ENCODE peak calls at places on chromosomes 7 and 10, in ten cellular contexts. I is stimulated activated CD4-positive, alpha-beta T cell treated with anti-CD3 and anti-CD28 coated beads, Interleukin-2, amount 100 ng/mL, for 4 hours; L is stimulated activated CD8-positive, alpha-beta memory T cell treated with anti-CD3 and anti-CD28 coated beads, Interleukin-4, amount 100 ng/mL, for 4 hours; O is NCI-H1436; Q is non-pigmented ciliary epithelial cell; B is IMR-90; X is T follicular helper cell; V is lung; F is NCI-H524; A is GM10248. P is an unnamed sample.

GRCh38 chr7:954330-955238 is at the start of gene ADAP1:
- DNase-seq in I (peak), L (no peak), O (no peak), Q (no peak), B (peak), X (peak), V (no peak), F (peak), A (peak), P (no peak)

GRCh38 chr7:28626629-28627262 is 214.4 kb downstream of the CREB5 start:
- DNase-seq in I (peak), L (no peak), O (peak), Q (no peak), B (peak), X (no peak), V (no peak), F (peak), A (peak), P (no peak)

GRCh38 chr7:10973942-10974716 is 457 bp downstream of the PHF14 start:
- DNase-seq in I (peak), L (no peak), O (peak), Q (no peak), B (peak), X (no peak), V (no peak), F (peak), A (peak), P (no peak)

GRCh38 chr7:36311539-36311938 is 78.1 kb upstream of the ANLN start:
- DNase-seq in I (no peak), L (no peak), O (no peak), Q (no peak), B (no peak), X (no peak), V (no peak), F (no peak), A (no peak), P (no peak)

GRCh38 chr10:127919418-127920191 is 12.7 kb downstream of the PTPRE start:
- DNase-seq in I (no peak), L (no peak), O (no peak), Q (no peak), B (peak), X (no peak), V (no peak), F (no peak), A (no peak), P (no peak)

GRCh38 chr7:106916689-106917088 is 51.6 kb downstream of the PIK3CG start:
- DNase-seq in I (no peak), L (no peak), O (no peak), Q (no peak), B (peak), X (no peak), V (no peak), F (no peak), A (no peak), P (no peak)

GRCh38 chr7:30437823-30438574 is 40.6 kb downstream of the NOD1 start:
- DNase-seq in I (no peak), L (no peak), O (no peak), Q (no peak), B (no peak), X (no peak), V (no peak), F (no peak), A (no peak), P (no peak)

GRCh38 chr10:52004342-52004949 is 305.1 kb upstream of the CSTF2T start:
- DNase-seq in I (no peak), L (no peak), O (no peak), Q (peak), B (peak), X (no peak), V (no peak), F (peak), A (peak), P (no peak)

GRCh38 chr7:155282671-155283070 is 15.0 kb upstream of the INSIG1 start:
- DNase-seq in I (no peak), L (no peak), O (no peak), Q (no peak), B (no peak), X (no peak), V (no peak), F (no peak), A (no peak), P (no peak)

GRCh38 chr10:77641788-77642397 is 4.3 kb upstream of the KCNMA1 start:
- DNase-seq in I (peak), L (no peak), O (peak), Q (peak), B (peak), X (peak), V (peak), F (peak), A (peak), P (peak)

GRCh38 chr7:132580277-132580676 is 4.0 kb upstream of the PLXNA4 start:
- DNase-seq in I (no peak), L (no peak), O (no peak), Q (no peak), B (no peak), X (no peak), V (no peak), F (peak), A (no peak), P (no peak)

GRCh38 chr7:26657139-26657753 is 207.1 kb downstream of the SKAP2 start:
- DNase-seq in I (no peak), L (no peak), O (no peak), Q (no peak), B (no peak), X (no peak), V (no peak), F (peak), A (no peak), P (no peak)

GRCh38 chr10:119445311-119445934 is 97.1 kb downstream of the RGS10 start:
- DNase-seq in I (peak), L (peak), O (peak), Q (peak), B (peak), X (peak), V (peak), F (peak), A (peak), P (peak)

GRCh38 chr10:9766762-9767161 is 1250.9 kb upstream of the CELF2 start:
- DNase-seq in I (no peak), L (no peak), O (no peak), Q (no peak), B (no peak), X (no peak), V (no peak), F (no peak), A (no peak), P (no peak)

GRCh38 chr10:74928742-74929191 is 102.4 kb downstream of the KAT6B start:
- DNase-seq in I (no peak), L (no peak), O (no peak), Q (no peak), B (peak), X (no peak), V (no peak), F (no peak), A (no peak), P (no peak)

GRCh38 chr10:20714979-20715378 is 182.1 kb downstream of the NEBL start:
- DNase-seq in I (no peak), L (no peak), O (no peak), Q (no peak), B (no peak), X (no peak), V (no peak), F (no peak), A (no peak), P (no peak)

GRCh38 chr7:39735903-39736302 is 112.5 kb downstream of the RALA start:
- DNase-seq in I (no peak), L (no peak), O (no peak), Q (no peak), B (peak), X (no peak), V (no peak), F (no peak), A (no peak), P (no peak)

GRCh38 chr10:130232361-130233360 is 96.5 kb downstream of the GLRX3 start:
- DNase-seq in I (no peak), L (no peak), O (no peak), Q (no peak), B (no peak), X (no peak), V (no peak), F (no peak), A (no peak), P (no peak)

GRCh38 chr10:43218206-43218950 is 48.5 kb downstream of the RASGEF1A start:
- DNase-seq in I (no peak), L (no peak), O (no peak), Q (no peak), B (no peak), X (no peak), V (no peak), F (no peak), A (no peak), P (no peak)

GRCh38 chr7:67371429-67372305 is 375.0 kb downstream of the TYW1 start:
- DNase-seq in I (peak), L (no peak), O (peak), Q (peak), B (peak), X (peak), V (peak), F (peak), A (peak), P (peak)

GRCh38 chr10:109261231-109261630 is 662.1 kb downstream of the XPNPEP1 start:
- DNase-seq in I (no peak), L (no peak), O (no peak), Q (no peak), B (no peak), X (no peak), V (no peak), F (no peak), A (no peak), P (no peak)

GRCh38 chr7:25303380-25304321 is 75.4 kb upstream of the NPVF start:
- DNase-seq in I (no peak), L (no peak), O (no peak), Q (no peak), B (no peak), X (no peak), V (no peak), F (no peak), A (no peak), P (no peak)

GRCh38 chr7:152076324-152076821 is 50.9 kb downstream of the GALNT11 start:
- DNase-seq in I (no peak), L (no peak), O (no peak), Q (no peak), B (no peak), X (no peak), V (no peak), F (peak), A (peak), P (no peak)

GRCh38 chr7:142407939-142408573 is 150.2 kb upstream of the PRSS58 start:
- DNase-seq in I (no peak), L (no peak), O (no peak), Q (no peak), B (no peak), X (no peak), V (no peak), F (no peak), A (no peak), P (no peak)

GRCh38 chr10:97494151-97494550 is 4.1 kb downstream of the MMS19 start:
- DNase-seq in I (no peak), L (no peak), O (no peak), Q (no peak), B (no peak), X (no peak), V (no peak), F (no peak), A (no peak), P (no peak)

GRCh38 chr7:131762753-131763152 is 206.3 kb upstream of the PODXL start:
- DNase-seq in I (no peak), L (no peak), O (no peak), Q (no peak), B (no peak), X (no peak), V (no peak), F (no peak), A (no peak), P (no peak)

GRCh38 chr7:150958603-150959002 is 19.5 kb downstream of the KCNH2 start:
- DNase-seq in I (no peak), L (no peak), O (no peak), Q (no peak), B (no peak), X (no peak), V (no peak), F (no peak), A (no peak), P (no peak)

GRCh38 chr10:129894721-129895120 is 69.4 kb downstream of the EBF3 start:
- DNase-seq in I (no peak), L (no peak), O (no peak), Q (no peak), B (no peak), X (no peak), V (no peak), F (no peak), A (no peak), P (no peak)

GRCh38 chr10:124288928-124289921 is 129.5 kb downstream of the OAT start:
- DNase-seq in I (no peak), L (no peak), O (no peak), Q (no peak), B (no peak), X (no peak), V (no peak), F (no peak), A (no peak), P (no peak)

GRCh38 chr7:157693071-157693520 is 356.3 kb downstream of the DNAJB6 start:
- DNase-seq in I (no peak), L (no peak), O (no peak), Q (no peak), B (no peak), X (no peak), V (no peak), F (peak), A (no peak), P (no peak)

GRCh38 chr10:110034596-110034995 is 26.8 kb downstream of the ADD3 start:
- DNase-seq in I (no peak), L (no peak), O (no peak), Q (no peak), B (peak), X (no peak), V (no peak), F (no peak), A (no peak), P (no peak)

GRCh38 chr10:8830064-8830463 is 775.6 kb downstream of the GATA3 start:
- DNase-seq in I (no peak), L (no peak), O (no peak), Q (no peak), B (no peak), X (no peak), V (no peak), F (no peak), A (no peak), P (no peak)

GRCh38 chr10:97321032-97321806 is 2.1 kb downstream of the FRAT1 start:
- DNase-seq in I (no peak), L (no peak), O (peak), Q (no peak), B (no peak), X (no peak), V (peak), F (peak), A (no peak), P (no peak)